ENCODE peak calls at places on chromosomes 12 and 14, in eight cellular contexts. P, N, J, E, H, T, G and Q are unnamed samples.

GRCh38 chr12:26471560-26471959 is 276.2 kb downstream of the SSPN start:
- DNase-seq in E (no peak), G (no peak), N (no peak), J (peak), H (no peak), T (no peak), P (peak), Q (peak)

GRCh38 chr12:9707864-9708808 is 24.8 kb downstream of the CLECL1 start:
- DNase-seq in E (peak), P (peak), J (peak), G (peak), H (no peak), N (no peak), T (peak), Q (peak)

GRCh38 chr12:38906482-38907170 is 1.2 kb upstream of the CPNE8 start:
- DNase-seq in E (peak), N (peak), J (peak), G (peak), P (peak), H (peak), T (peak), Q (peak)

GRCh38 chr12:39883411-39883810 is 222.5 kb downstream of the SLC2A13 start:
- DNase-seq in J (no peak), E (no peak), G (no peak), H (no peak), N (no peak), P (no peak), T (no peak), Q (no peak)

GRCh38 chr14:22872833-22873520 is 1.4 kb downstream of the LRP10 start:
- DNase-seq in G (no peak), T (no peak), E (no peak), N (no peak), J (peak), P (no peak), H (peak), Q (no peak)

GRCh38 chr12:69821441-69822204 is 3.4 kb upstream of the MYRFL start:
- DNase-seq in P (no peak), H (no peak), N (no peak), T (no peak), E (no peak), G (no peak), J (peak), Q (peak)

GRCh38 chr14:95452176-95452889 is 64.1 kb downstream of the SYNE3 start:
- DNase-seq in H (no peak), G (no peak), J (peak), N (no peak), P (no peak), E (no peak), T (no peak), Q (no peak)

GRCh38 chr14:91388551-91388975 is 29.1 kb downstream of the CCDC88C start:
- DNase-seq in G (no peak), E (no peak), J (no peak), N (no peak), H (no peak), T (no peak), P (peak), Q (no peak)

GRCh38 chr14:50666772-50667490 is 1.2 kb downstream of the SAV1 start:
- DNase-seq in T (no peak), G (peak), N (peak), H (no peak), J (peak), E (peak), P (peak), Q (peak)

GRCh38 chr12:47014474-47014873 is 64.9 kb upstream of the PCED1B start:
- DNase-seq in J (peak), G (no peak), N (no peak), T (no peak), H (no peak), E (no peak), P (no peak), Q (peak)

GRCh38 chr12:85865905-85866304 is 8.2 kb upstream of the NTS start:
- DNase-seq in G (no peak), H (no peak), P (no peak), N (no peak), E (no peak), J (peak), T (no peak), Q (no peak)

GRCh38 chr14:100438271-100438670 is 115.1 kb downstream of the SLC25A47 start:
- DNase-seq in N (no peak), G (no peak), H (no peak), E (no peak), T (no peak), J (no peak), P (no peak), Q (no peak)

GRCh38 chr14:98270201-98270600 is 1001.8 kb downstream of the BCL11B start:
- DNase-seq in T (no peak), E (no peak), P (no peak), J (no peak), H (no peak), G (no peak), N (no peak), Q (no peak)

DNA sequence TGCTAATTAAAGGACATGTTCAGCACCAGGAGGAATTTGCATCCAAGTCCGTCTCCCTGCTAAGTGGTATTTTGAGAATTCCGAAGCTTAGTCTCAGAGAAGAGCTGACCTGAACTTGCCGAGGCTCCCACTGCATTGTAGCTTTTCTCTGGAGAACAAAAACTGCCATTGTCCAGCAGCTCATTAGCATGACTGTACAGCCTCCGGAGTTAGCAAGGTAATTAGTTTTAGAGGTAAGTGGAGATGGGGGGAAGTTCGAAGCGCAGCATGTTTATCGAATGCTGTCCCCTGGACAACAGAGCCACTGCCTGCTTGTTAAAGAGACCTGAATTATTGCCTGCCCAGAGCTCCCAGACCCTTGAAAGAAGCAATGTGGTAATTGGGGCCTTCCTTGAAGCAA is 160.3 kb upstream of the PELI2 start:
- DNase-seq in J (no peak), E (no peak), N (no peak), T (no peak), G (no peak), H (no peak), P (no peak), Q (no peak)
- H3K4me3 ChIP-seq in J (no peak), E (no peak), N (no peak), T (no peak), G (no peak), H (no peak), P (no peak), Q (no peak)

GRCh38 chr12:32949815-32950214 is 53.2 kb upstream of the PKP2 start:
- DNase-seq in E (no peak), N (no peak), P (no peak), H (no peak), T (no peak), G (no peak), J (no peak), Q (no peak)
- TF ChIP-seq CTCF in E (no peak), N (no peak), P (no peak), H (no peak), T (no peak), G (no peak), J (no peak), Q (no peak)

GRCh38 chr12:53496752-53497032 is 2.6 kb downstream of the MAP3K12 start:
- DNase-seq in H (no peak), N (no peak), T (no peak), E (no peak), P (no peak), J (no peak), G (no peak), Q (no peak)
- H3K4me3 ChIP-seq in H (no peak), N (no peak), T (no peak), E (peak), P (peak), J (peak), G (no peak), Q (peak)

DNA sequence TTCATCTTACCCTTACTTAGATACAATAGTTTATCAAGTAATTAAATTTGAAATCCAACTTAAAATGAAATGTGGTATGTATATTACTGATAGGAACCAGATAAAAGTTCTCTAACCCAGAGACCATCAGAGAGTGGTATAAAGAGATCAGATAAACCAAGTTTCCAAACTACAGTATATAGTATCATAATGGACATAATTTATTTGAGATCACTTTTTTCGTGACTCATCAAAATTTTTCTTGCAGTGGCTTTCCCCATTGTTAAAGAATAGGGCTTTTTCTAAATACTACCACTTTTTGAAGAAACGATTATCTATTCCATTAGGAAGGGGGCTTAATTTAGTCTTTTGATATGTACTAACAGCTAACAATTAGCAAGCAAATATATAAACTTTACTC is 15.2 kb upstream of the HSPA2 start:
- DNase-seq in N (no peak), P (no peak), G (no peak), T (no peak), E (no peak), H (no peak), J (no peak), Q (no peak)
- TF ChIP-seq CTCF in N (no peak), P (no peak), G (no peak), T (no peak), E (no peak), H (no peak), J (no peak), Q (no peak)

GRCh38 chr14:74954232-74954946 is 1.0 kb downstream of the PGF start:
- DNase-seq in N (no peak), H (no peak), T (no peak), P (no peak), E (no peak), J (no peak), G (no peak), Q (no peak)

GRCh38 chr14:74956000-74956279 is 543 bp upstream of the PGF start:
- DNase-seq in T (no peak), J (no peak), P (no peak), E (no peak), H (no peak), N (no peak), G (no peak), Q (no peak)

GRCh38 chr14:74955229-74955999 is at the start of gene PGF:
- DNase-seq in P (peak), G (peak), N (no peak), J (peak), H (no peak), E (peak), T (peak), Q (no peak)

GRCh38 chr14:74954947-74955228 is 509 bp downstream of the PGF start:
- DNase-seq in E (no peak), P (no peak), N (no peak), T (no peak), J (no peak), H (no peak), G (no peak), Q (no peak)

DNA sequence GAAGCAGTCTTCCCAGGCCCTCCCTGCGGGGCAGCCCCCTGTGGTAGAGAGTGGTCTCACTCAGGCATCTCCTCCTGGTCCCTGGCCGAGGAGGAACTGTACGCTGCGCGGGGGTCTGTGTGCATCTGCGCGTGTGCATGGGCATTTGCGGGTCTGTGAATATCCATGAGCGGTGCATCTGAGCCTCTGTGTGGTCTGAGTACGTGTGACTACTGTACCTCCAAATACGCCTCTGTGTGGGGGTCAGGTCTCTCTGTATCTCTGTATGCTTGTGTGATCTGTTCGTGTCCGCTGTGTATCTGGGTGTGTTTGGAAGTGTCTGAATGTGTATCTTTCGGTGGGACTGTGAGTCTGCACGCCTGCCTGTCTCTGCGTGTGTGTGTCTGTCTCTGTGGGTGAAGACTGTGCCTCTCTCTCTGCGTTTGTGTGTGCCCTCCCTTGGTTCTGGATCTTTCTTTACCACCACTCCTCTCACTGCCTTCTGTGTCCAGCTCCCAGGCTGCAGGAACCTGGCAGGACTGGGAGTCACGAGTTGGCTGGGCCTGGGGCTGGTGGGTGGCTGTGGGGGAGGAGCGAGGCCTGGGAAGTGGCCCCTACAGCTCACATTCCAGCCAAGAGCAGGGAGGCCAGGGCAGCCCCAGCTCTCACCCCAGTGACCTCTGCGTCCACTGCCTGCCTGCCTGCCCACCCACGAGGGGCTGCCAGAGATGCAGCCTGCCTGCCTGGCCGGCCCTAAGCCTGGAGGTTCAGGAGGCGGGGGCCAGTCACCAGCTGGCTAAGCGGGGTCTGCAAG is 1.1 kb upstream of the PGF start:
- DNase-seq in G (no peak), J (no peak), T (no peak), E (no peak), H (no peak), P (no peak), N (no peak), Q (no peak)
- H3K4me3 ChIP-seq in G (no peak), J (no peak), T (no peak), E (peak), H (no peak), P (peak), N (no peak), Q (no peak)

DNA sequence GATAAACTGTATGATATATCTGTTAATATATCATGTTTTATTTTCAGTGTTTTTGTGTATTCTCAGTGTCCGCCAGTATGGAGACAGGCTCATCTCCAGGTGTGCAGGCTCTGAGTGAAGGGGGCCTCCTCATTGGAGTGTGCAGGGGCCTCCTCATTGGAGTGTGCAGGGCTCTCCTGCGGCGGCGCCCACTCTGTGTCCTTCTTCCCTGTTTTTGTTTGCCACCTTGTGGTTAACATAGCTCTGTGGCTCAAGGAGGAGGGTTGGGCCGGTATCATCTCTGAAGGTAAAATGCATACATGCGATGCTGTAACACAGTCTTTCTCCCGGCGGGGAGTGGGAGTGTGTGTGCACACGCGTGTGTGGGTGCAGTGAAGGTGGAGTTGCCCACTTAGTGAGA is 429.5 kb downstream of the ZFP36L1 start:
- DNase-seq in T (no peak), N (no peak), E (no peak), J (no peak), G (no peak), P (no peak), H (no peak), Q (no peak)
- TF ChIP-seq CTCF in T (no peak), N (no peak), E (no peak), J (no peak), G (no peak), P (no peak), H (no peak), Q (no peak)

GRCh38 chr12:57609091-57609780 is 2.0 kb upstream of the ARHGEF25 start:
- DNase-seq in E (no peak), G (no peak), J (no peak), N (no peak), T (no peak), H (no peak), P (no peak), Q (no peak)
- H3K4me3 ChIP-seq in E (peak), G (no peak), J (no peak), N (no peak), T (no peak), H (peak), P (no peak), Q (no peak)

GRCh38 chr12:19129486-19130223 is at the start of gene PLEKHA5:
- DNase-seq in J (peak), E (peak), T (peak), P (peak), N (peak), H (peak), G (peak), Q (peak)
- TF ChIP-seq CTCF in J (no peak), E (no peak), T (no peak), P (no peak), N (no peak), H (no peak), G (no peak), Q (no peak)